ENCODE peak calls at places on chromosomes 7 and 10, in four cellular contexts. A is left lung, R is endothelial cell, Q is epithelial cell of proximal tubule. F is an unnamed sample.

GRCh38 chr10:75070478-75071163 is 40.8 kb upstream of the SAMD8 start:
- DNase-seq in A (no peak), R (no peak), Q (no peak), F (no peak)

GRCh38 chr10:100744980-100745881 is at the start of gene PAX2:
- DNase-seq in A (no peak), R (no peak), Q (no peak), F (peak; percentile 76)

GRCh38 chr7:94375167-94375566 is 19.5 kb upstream of the COL1A2 start:
- DNase-seq in A (no peak), R (peak; percentile 30), Q (no peak), F (no peak)

GRCh38 chr10:80468806-80469421 is 14.8 kb downstream of the TSPAN14 start:
- DNase-seq in A (no peak), R (no peak), Q (no peak), F (no peak)

GRCh38 chr10:101130984-101131961 is at the start of gene TLX1:
- DNase-seq in A (no peak), R (peak; percentile 71), Q (no peak), F (no peak)

GRCh38 chr7:21256310-21256877 is 171.5 kb upstream of the SP4 start:
- DNase-seq in A (no peak), R (peak; percentile 16), Q (no peak), F (no peak)

GRCh38 chr10:77799352-77799751 is 127.2 kb downstream of the DLG5 start:
- DNase-seq in A (no peak), R (no peak), Q (no peak), F (no peak)

GRCh38 chr7:41298343-41298875 is 404.5 kb downstream of the INHBA start:
- DNase-seq in A (no peak), R (no peak), Q (peak; percentile 18), F (no peak)

GRCh38 chr10:4684434-4684833 is 141.6 kb upstream of the AKR1E2 start:
- DNase-seq in A (no peak), R (no peak), Q (no peak), F (no peak)

GRCh38 chr10:124467165-124467564 is 5.5 kb downstream of the LHPP start:
- DNase-seq in A (no peak), R (no peak), Q (no peak), F (no peak)

GRCh38 chr7:16594061-16594460 is 51.5 kb downstream of the ANKMY2 start:
- DNase-seq in A (no peak), R (no peak), Q (no peak), F (no peak)

GRCh38 chr10:36448760-36449681 is 676.4 kb upstream of the ANKRD30A start:
- DNase-seq in A (no peak), R (no peak), Q (no peak), F (no peak)

GRCh38 chr7:102222445-102222844 is 64.2 kb upstream of the SH2B2 start:
- DNase-seq in A (no peak), R (no peak), Q (no peak), F (no peak)

GRCh38 chr7:115008465-115009114 is 86.7 kb downstream of the MDFIC start:
- DNase-seq in A (no peak), R (no peak), Q (no peak), F (no peak)

GRCh38 chr7:137592232-137592896 is 248.8 kb upstream of the PTN start:
- DNase-seq in A (no peak), R (peak; percentile 70), Q (peak; percentile 37), F (no peak)

GRCh38 chr10:130043491-130043890 is 67.1 kb downstream of the C10orf143 start:
- DNase-seq in A (no peak), R (no peak), Q (no peak), F (peak; percentile 58)

GRCh38 chr10:87845624-87846377 is 17.5 kb downstream of the KLLN start:
- DNase-seq in A (no peak), R (no peak), Q (peak; percentile 88), F (no peak)

GRCh38 chr10:12394236-12395033 is 45.1 kb downstream of the CAMK1D start:
- DNase-seq in A (no peak), R (no peak), Q (no peak), F (no peak)

GRCh38 chr7:150912427-150912826 is 60.1 kb downstream of the AOC1 start:
- DNase-seq in A (no peak), R (no peak), Q (no peak), F (no peak)

GRCh38 chr10:70912556-70912955 is 24.2 kb upstream of the PCBD1 start:
- DNase-seq in A (no peak), R (no peak), Q (no peak), F (no peak)

GRCh38 chr10:110212119-110213006 is 5.0 kb downstream of the MXI1 start:
- DNase-seq in A (no peak), R (no peak), Q (no peak), F (no peak)

GRCh38 chr7:1661461-1661860 is 8.6 kb upstream of the ELFN1 start:
- DNase-seq in A (no peak), R (no peak), Q (no peak), F (no peak)

GRCh38 chr7:98418636-98419315 is 17.9 kb upstream of the BAIAP2L1 start:
- DNase-seq in A (no peak), R (no peak), Q (peak; percentile 66), F (no peak)

GRCh38 chr7:2042650-2043049 is 190.1 kb downstream of the MAD1L1 start:
- DNase-seq in A (peak; percentile 37), R (no peak), Q (no peak), F (no peak)

GRCh38 chr7:42479452-42480303 is 242.7 kb upstream of the GLI3 start:
- DNase-seq in A (no peak), R (no peak), Q (no peak), F (no peak)

GRCh38 chr7:78489423-78489822 is 690.9 kb downstream of the PHTF2 start:
- DNase-seq in A (no peak), R (no peak), Q (no peak), F (no peak)

GRCh38 chr10:102743078-102743587 is 615 bp upstream of the WBP1L start:
- DNase-seq in A (no peak), R (no peak), Q (no peak), F (no peak)

GRCh38 chr7:47361746-47362215 is 220.1 kb downstream of the TNS3 start:
- DNase-seq in A (no peak), R (no peak), Q (peak; percentile 44), F (no peak)

GRCh38 chr10:16417341-16417740 is 19.5 kb upstream of the PTER start:
- DNase-seq in A (no peak), R (no peak), Q (no peak), F (no peak)

GRCh38 chr7:151080091-151080521 is 503 bp downstream of the FASTK start:
- DNase-seq in A (no peak), R (no peak), Q (no peak), F (no peak)

GRCh38 chr10:125811251-125811650 is 11.8 kb downstream of the UROS start:
- DNase-seq in A (no peak), R (no peak), Q (no peak), F (no peak)

GRCh38 chr7:7948233-7948632 is 20.4 kb upstream of the GLCCI1 start:
- DNase-seq in A (no peak), R (no peak), Q (no peak), F (no peak)

GRCh38 chr7:139641337-139641992 is 118.0 kb downstream of the CLEC2L start:
- DNase-seq in A (no peak), R (no peak), Q (no peak), F (no peak)

GRCh38 chr10:72162978-72163377 is 52.8 kb upstream of the ANAPC16 start:
- DNase-seq in A (no peak), R (no peak), Q (no peak), F (no peak)

GRCh38 chr10:72170263-72170662 is 45.5 kb upstream of the ANAPC16 start:
- DNase-seq in A (peak; percentile 87), R (no peak), Q (no peak), F (no peak)

GRCh38 chr10:72164617-72165016 is 51.2 kb upstream of the ANAPC16 start:
- DNase-seq in A (no peak), R (no peak), Q (no peak), F (no peak)
- TF ChIP-seq CTCF in A (no peak), R (peak; percentile 36), Q (no peak), F (peak; percentile 51)

GRCh38 chr10:23516530-23516929 is 77.7 kb downstream of the OTUD1 start:
- DNase-seq in A (no peak), R (peak; percentile 11), Q (no peak), F (no peak)
- TF ChIP-seq CTCF in A (no peak), R (peak; percentile 22), Q (peak; percentile 82), F (peak; percentile 76)

GRCh38 chr7:90246184-90246583 is 1.2 kb downstream of the CFAP69 start:
- DNase-seq in A (no peak), R (peak; percentile 10), Q (no peak), F (no peak)

GRCh38 chr7:90242369-90243168 is 2.4 kb upstream of the CFAP69 start:
- DNase-seq in A (no peak), R (no peak), Q (no peak), F (no peak)

GRCh38 chr7:90248706-90249105 is 3.7 kb downstream of the CFAP69 start:
- DNase-seq in A (no peak), R (no peak), Q (no peak), F (no peak)

GRCh38 chr7:90244565-90244908 is 437 bp upstream of the CFAP69 start:
- DNase-seq in A (no peak), R (no peak), Q (no peak), F (no peak)

GRCh38 chr7:90244909-90245841 is at the start of gene CFAP69:
- DNase-seq in A (peak; percentile 95), R (peak; percentile 93), Q (no peak), F (peak; percentile 91)
- TF ChIP-seq CTCF in A (no peak), R (no peak), Q (peak; percentile 40), F (peak; percentile 69)

GRCh38 chr10:50932113-50932512 is 46.7 kb upstream of the A1CF start:
- DNase-seq in A (no peak), R (no peak), Q (no peak), F (no peak)

GRCh38 chr10:50936335-50936734 is 50.9 kb upstream of the A1CF start:
- DNase-seq in A (no peak), R (no peak), Q (no peak), F (no peak)

GRCh38 chr10:50941629-50942028 is 56.2 kb upstream of the A1CF start:
- DNase-seq in A (no peak), R (no peak), Q (no peak), F (no peak)

DNA sequence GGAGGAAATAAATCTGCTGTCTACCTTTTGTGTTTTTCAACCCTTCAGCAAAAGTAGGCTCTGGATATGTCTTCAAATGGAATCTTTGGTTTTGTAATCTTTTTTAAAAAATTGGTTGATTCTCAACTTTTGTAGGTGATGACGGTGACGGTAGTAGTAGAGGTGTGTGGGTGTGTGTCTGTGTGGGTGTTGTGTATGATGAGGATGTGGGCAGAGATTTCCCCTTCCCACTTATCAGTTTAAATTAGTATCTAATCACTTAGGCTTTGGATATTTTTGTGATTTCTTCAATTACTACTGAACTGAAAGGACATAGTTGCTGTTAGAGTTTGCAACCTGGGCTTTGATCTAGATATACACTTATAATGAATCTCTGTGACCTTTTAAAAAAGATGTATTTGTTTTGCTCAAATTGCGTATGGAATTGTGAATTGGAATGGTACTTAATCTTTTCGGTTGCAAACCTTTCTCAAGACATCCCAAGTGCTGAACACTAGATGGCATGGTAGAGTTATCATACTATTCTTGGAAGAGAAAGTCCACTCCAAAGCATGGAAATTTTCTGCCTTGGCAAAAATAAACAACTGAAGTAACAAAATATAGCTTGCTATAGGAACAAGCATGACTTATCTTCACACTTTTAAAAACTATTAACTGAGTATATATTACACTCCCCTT is 51.9 kb upstream of the A1CF start:
- DNase-seq in A (no peak), R (peak; percentile 9), Q (no peak), F (no peak)
- TF ChIP-seq CTCF in A (peak; percentile 29), R (peak; percentile 52), Q (peak; percentile 74), F (peak; percentile 74)